ENCODE peak calls at places on chromosomes 13 and 19, in four cellular contexts. V is GM12878, L is H1, Z is HepG2. H is an unnamed sample.

GRCh38 chr13:49676581-49677298 is 14.5 kb downstream of the EBPL start:
- DNase-seq in V (no peak), L (no peak), Z (no peak), H (no peak)

GRCh38 chr13:37618554-37618953 is 20.0 kb upstream of the POSTN start:
- DNase-seq in V (no peak), L (no peak), Z (no peak), H (no peak)

GRCh38 chr13:52686381-52686780 is 33.7 kb downstream of the SUGT1 start:
- DNase-seq in L (no peak), Z (no peak), V (no peak), H (no peak)

GRCh38 chr19:15248106-15248505 is 15.9 kb upstream of the EPHX3 start:
- DNase-seq in V (no peak), Z (no peak), L (no peak), H (no peak)

GRCh38 chr19:21328885-21329605 is at the start of gene ZNF708:
- DNase-seq in L (peak; percentile 80), V (peak; percentile 82), Z (peak; percentile 94), H (peak; percentile 88)

GRCh38 chr19:23698711-23699520 is 11.9 kb upstream of the ZNF675 start:
- DNase-seq in Z (no peak), L (no peak), V (no peak), H (no peak)

GRCh38 chr13:113045214-113046007 is 60.2 kb upstream of the F7 start:
- DNase-seq in V (no peak), L (no peak), Z (no peak), H (no peak)

GRCh38 chr13:59734393-59734792 is 429.3 kb downstream of the DIAPH3 start:
- DNase-seq in V (peak; percentile 93), Z (no peak), L (no peak), H (no peak)

GRCh38 chr19:43902399-43902798 is 32.7 kb downstream of the ZNF45 start:
- DNase-seq in L (no peak), Z (no peak), V (no peak), H (no peak)

GRCh38 chr19:44741258-44741731 is 7.2 kb upstream of the BCL3 start:
- DNase-seq in Z (no peak), V (no peak), L (no peak), H (no peak)

GRCh38 chr19:22257381-22257780 is 28.9 kb upstream of the ZNF729 start:
- DNase-seq in V (no peak), Z (no peak), L (no peak), H (no peak)

GRCh38 chr13:40477623-40478608 is 188.5 kb downstream of the FOXO1 start:
- DNase-seq in L (no peak), Z (peak; percentile 75), V (no peak), H (no peak)

GRCh38 chr19:17677002-17677401 is 11.2 kb downstream of the UNC13A start:
- DNase-seq in L (no peak), Z (peak; percentile 12), V (no peak), H (no peak)

GRCh38 chr13:29494520-29494919 is 101.0 kb downstream of the SLC7A1 start:
- DNase-seq in Z (no peak), V (no peak), L (no peak), H (no peak)

GRCh38 chr19:51311388-51312257 is at the start of gene IGLON5:
- DNase-seq in L (no peak), Z (no peak), V (no peak), H (no peak)

GRCh38 chr13:21243045-21243842 is 66.8 kb downstream of the MRPL57 start:
- DNase-seq in L (no peak), V (no peak), Z (no peak), H (no peak)

GRCh38 chr13:42626461-42626860 is 52.5 kb downstream of the TNFSF11 start:
- DNase-seq in Z (no peak), L (no peak), V (no peak), H (no peak)

GRCh38 chr13:50400035-50400726 is 384.9 kb downstream of the KCNRG start:
- DNase-seq in L (no peak), V (no peak), Z (no peak), H (no peak)

GRCh38 chr13:46605824-46606554 is 53.0 kb downstream of the LRCH1 start:
- DNase-seq in L (no peak), Z (no peak), V (peak; percentile 77), H (no peak)

GRCh38 chr19:32303193-32303592 is 42.2 kb upstream of the ZNF507 start:
- DNase-seq in V (no peak), L (no peak), Z (no peak), H (no peak)

GRCh38 chr13:32840840-32841713 is 175.1 kb upstream of the KL start:
- DNase-seq in V (peak; percentile 70), Z (no peak), L (no peak), H (no peak)

GRCh38 chr19:7641288-7642276 is 4.7 kb downstream of the STXBP2 start:
- DNase-seq in Z (no peak), L (no peak), V (no peak), H (no peak)

GRCh38 chr13:75372517-75372916 is 109.5 kb downstream of the TBC1D4 start:
- DNase-seq in V (no peak), L (no peak), Z (peak; percentile 44), H (peak; percentile 11)

GRCh38 chr13:20869540-20869939 is 33.0 kb downstream of the XPO4 start:
- DNase-seq in Z (no peak), L (no peak), V (no peak), H (no peak)

GRCh38 chr19:47446534-47447469 is 24.9 kb downstream of the SLC8A2 start:
- DNase-seq in Z (no peak), V (no peak), L (peak; percentile 79), H (peak; percentile 61)

GRCh38 chr13:109028626-109029025 is 399.2 kb downstream of the MYO16 start:
- DNase-seq in V (no peak), L (no peak), Z (no peak), H (no peak)

GRCh38 chr13:50732712-50733111 is 110.8 kb downstream of the DLEU7 start:
- DNase-seq in V (no peak), Z (no peak), L (no peak), H (no peak)

GRCh38 chr19:28940751-28941500 is 272.0 kb downstream of the UQCRFS1 start:
- DNase-seq in L (no peak), V (no peak), Z (no peak), H (no peak)

GRCh38 chr19:9494096-9494495 is 4.3 kb downstream of the ZNF560 start:
- DNase-seq in Z (no peak), V (no peak), L (no peak), H (no peak)

GRCh38 chr19:44984005-44984404 is 17.3 kb upstream of the RELB start:
- DNase-seq in Z (no peak), L (no peak), V (no peak), H (no peak)

GRCh38 chr19:53906211-53907192 is 2.6 kb upstream of the CACNG7 start:
- DNase-seq in L (no peak), V (no peak), Z (no peak), H (no peak)

GRCh38 chr19:51595776-51596175 is 24.7 kb downstream of the ZNF175 start:
- DNase-seq in Z (no peak), V (no peak), L (no peak), H (no peak)

GRCh38 chr13:31477961-31478360 is 261.4 kb upstream of the RXFP2 start:
- DNase-seq in V (no peak), L (no peak), Z (no peak), H (no peak)

GRCh38 chr19:2055871-2056809 is 5.1 kb upstream of the MKNK2 start:
- DNase-seq in Z (no peak), L (no peak), V (no peak), H (no peak)

GRCh38 chr13:48118025-48118424 is 23.1 kb upstream of the MED4 start:
- DNase-seq in V (no peak), L (no peak), Z (no peak), H (no peak)

GRCh38 chr19:28481674-28482073 is 731.3 kb downstream of the UQCRFS1 start:
- DNase-seq in L (no peak), Z (no peak), V (no peak), H (no peak)

GRCh38 chr19:46813570-46814358 is 25.4 kb upstream of the SLC1A5 start:
- DNase-seq in Z (peak; percentile 56), L (no peak), V (no peak), H (no peak)

DNA sequence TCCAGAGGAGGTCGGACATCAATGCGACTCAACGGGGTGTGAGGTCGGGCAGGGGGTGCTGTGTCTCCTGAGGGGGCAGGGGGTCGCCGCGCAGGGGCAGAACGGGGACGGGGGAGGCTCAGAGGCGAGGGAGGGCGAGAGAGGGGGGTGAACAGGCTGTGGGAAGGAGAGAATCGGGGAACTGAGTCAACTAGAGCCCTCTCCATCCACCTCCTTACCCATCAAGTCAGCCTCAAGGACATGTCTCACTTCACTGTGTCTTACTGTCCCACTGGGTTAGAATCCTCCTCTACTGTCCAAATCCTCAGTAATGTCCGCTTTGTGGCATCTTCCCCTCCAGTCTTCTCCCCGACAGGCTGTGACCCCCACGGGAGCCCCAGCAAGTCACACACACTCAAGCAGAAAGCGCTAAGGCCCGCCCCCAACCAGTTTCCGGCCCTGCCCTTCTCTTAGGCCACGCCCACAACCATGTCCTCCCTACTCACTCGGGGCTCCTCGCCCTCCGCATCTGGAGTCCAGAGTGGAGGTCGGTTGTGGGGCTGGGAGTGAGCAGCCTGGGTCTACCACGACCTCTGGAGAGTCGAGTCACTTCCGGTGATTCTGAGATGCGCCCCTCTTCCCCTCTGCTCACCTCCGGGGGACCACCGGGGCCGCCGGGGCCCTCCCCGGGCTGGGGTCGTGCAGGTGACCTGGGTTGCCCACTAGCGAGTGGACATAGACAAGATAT is 9.3 kb downstream of the PLEKHA4 start:
- DNase-seq in V (no peak), L (no peak), Z (no peak), H (no peak)
- TF ChIP-seq YY1 in V (peak; percentile 23), L (no peak), Z (no peak), H (no peak)

DNA sequence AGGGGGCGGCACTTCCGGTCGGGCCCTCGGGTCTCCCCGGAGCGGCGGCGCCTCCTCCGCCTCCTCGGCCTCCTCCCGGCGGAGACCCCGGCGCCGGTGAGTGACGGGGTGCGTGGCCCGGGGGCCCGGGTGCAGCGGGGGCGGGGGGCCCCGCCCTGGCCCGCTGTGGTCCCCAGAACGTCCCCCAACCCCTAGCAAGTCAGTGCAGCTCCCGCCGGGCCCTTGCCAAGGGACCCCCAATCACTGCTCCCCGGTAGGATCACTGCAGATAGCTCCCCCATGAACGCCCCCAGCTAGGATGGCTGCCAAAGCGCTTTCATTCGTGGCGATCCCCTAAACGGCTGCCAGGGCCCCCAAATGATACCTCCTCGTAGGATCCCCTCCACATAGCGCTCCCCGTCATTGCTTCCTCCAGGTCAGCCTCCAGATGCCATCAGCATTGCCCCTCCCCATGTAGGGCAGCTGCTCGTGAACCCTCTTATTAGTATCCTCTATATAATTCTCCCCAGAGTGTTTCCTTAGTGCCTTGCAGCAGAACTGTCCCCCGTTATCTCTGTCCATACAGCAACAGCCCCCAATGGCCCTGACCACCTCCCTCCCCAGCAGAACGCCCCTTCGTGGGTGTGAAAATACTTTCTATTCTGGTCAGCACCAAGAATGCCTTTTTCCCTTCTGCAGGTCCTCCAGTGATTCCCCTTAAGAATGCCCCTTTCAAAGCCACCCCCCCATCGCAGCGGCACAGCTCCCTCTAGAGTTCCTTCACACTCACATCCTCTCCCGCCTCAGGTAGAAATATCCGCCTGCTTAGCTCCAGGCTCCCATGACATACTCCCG is at the start of gene ZNF865:
- DNase-seq in V (peak; percentile 57), Z (peak; percentile 72), L (no peak), H (peak; percentile 66)
- TF ChIP-seq SUZ12 in V (no peak), Z (no peak), L (no peak), H (no peak)

GRCh38 chr19:13782537-13782936 is 8.3 kb downstream of the C19orf53 start:
- DNase-seq in Z (no peak), L (no peak), V (no peak), H (no peak)
- H3K4me1 ChIP-seq in Z (peaks cover 38% of the 10 kb centered on the region), L (peaks cover 3% of the 10 kb centered on the region), V (peaks cover 19% of the 10 kb centered on the region), H (peaks cover 8% of the 10 kb centered on the region)

GRCh38 chr19:38596057-38596981 is 21.4 kb downstream of the MAP4K1 start:
- DNase-seq in V (no peak), Z (peak; percentile 20), L (peak; percentile 87), H (peak; percentile 76)
- TF ChIP-seq YY1 in V (no peak), Z (no peak), L (no peak), H (no peak)

GRCh38 chr13:28470286-28470685 is 24.6 kb downstream of the FLT1 start:
- DNase-seq in Z (no peak), V (no peak), L (no peak), H (no peak)
- TF ChIP-seq SUZ12 in Z (no peak), V (no peak), L (no peak), H (no peak)

H was measured in NT2/D1.